ENCODE peak calls at places on chromosomes 13 and 19, in six cellular contexts. X, G, S, E, H and A are unnamed samples.

GRCh38 chr19:14003279-14004051 is 2.7 kb downstream of the RFX1 start:
- DNase-seq in X (no peak), S (no peak), H (peak), G (no peak), E (no peak), A (no peak)

GRCh38 chr19:1481893-1482360 is 2.9 kb upstream of the C19orf25 start:
- DNase-seq in E (no peak), G (no peak), H (no peak), X (no peak), S (no peak), A (no peak)

GRCh38 chr19:1855040-1855827 is 7.0 kb upstream of the REXO1 start:
- DNase-seq in X (peak), S (peak), G (no peak), E (peak), H (peak), A (peak)

GRCh38 chr19:52689804-52690394 is 44.9 kb downstream of the ZNF611 start:
- DNase-seq in E (no peak), G (no peak), H (peak), X (no peak), S (peak), A (no peak)

GRCh38 chr19:7637374-7638256 is 705 bp downstream of the STXBP2 start:
- DNase-seq in E (no peak), S (no peak), G (no peak), X (no peak), H (no peak), A (no peak)

GRCh38 chr13:20351279-20352022 is 119.3 kb upstream of the GJB6 start:
- DNase-seq in X (peak), G (no peak), H (peak), S (peak), E (peak), A (no peak)

GRCh38 chr19:340620-341385 is 3.8 kb downstream of the MIER2 start:
- DNase-seq in S (no peak), E (no peak), G (no peak), X (peak), H (no peak), A (no peak)

GRCh38 chr19:46537136-46538097 is 41.8 kb upstream of the PNMA8B start:
- DNase-seq in G (no peak), E (peak), H (peak), S (peak), X (peak), A (no peak)

GRCh38 chr13:24267801-24268200 is 41.6 kb upstream of the C1QTNF9 start:
- DNase-seq in S (no peak), G (no peak), X (no peak), H (no peak), E (no peak), A (no peak)

GRCh38 chr19:46824887-46825730 is 25.5 kb downstream of the AP2S1 start:
- DNase-seq in H (peak), G (no peak), X (peak), E (no peak), S (no peak), A (no peak)